ENCODE peak calls at places on chromosomes 16 and 17, in five cellular contexts. J is H9, B is GM23338, T is GM23248, Z is HCT116. R is an unnamed sample.

GRCh38 chr17:58172369-58173071 is 5.7 kb downstream of the OR4D2 start:
- DNase-seq in Z (peak), T (peak), J (peak), B (peak), R (peak)

GRCh38 chr16:88737298-88738166 is 31.2 kb downstream of the CTU2 start:
- DNase-seq in Z (peak), J (peak), T (peak), B (peak), R (peak)

GRCh38 chr17:7803981-7804380 is 30.0 kb upstream of the KDM6B start:
- DNase-seq in T (no peak), J (peak), B (peak), Z (no peak), R (no peak)

GRCh38 chr16:54460254-54460860 is 173.8 kb upstream of the IRX3 start:
- DNase-seq in B (no peak), T (peak), J (no peak), Z (no peak), R (no peak)

GRCh38 chr17:19785854-19786253 is 37.8 kb upstream of the ALDH3A1 start:
- DNase-seq in Z (no peak), B (peak), J (peak), T (no peak), R (peak)

GRCh38 chr17:35745246-35745645 is 7.8 kb downstream of the GAS2L2 start:
- DNase-seq in Z (no peak), B (no peak), J (no peak), T (no peak), R (no peak)

GRCh38 chr16:26614102-26614864 is 452.4 kb upstream of the C16orf82 start:
- DNase-seq in T (no peak), B (peak), Z (no peak), J (peak), R (no peak)

GRCh38 chr16:23865853-23866252 is 30.1 kb downstream of the PRKCB start:
- DNase-seq in J (peak), T (no peak), B (peak), Z (no peak), R (no peak)

GRCh38 chr17:72362466-72363335 is 241.9 kb downstream of the SOX9 start:
- DNase-seq in J (no peak), T (peak), B (no peak), Z (no peak), R (no peak)

GRCh38 chr17:17351901-17352781 is 49.0 kb downstream of the NT5M start:
- DNase-seq in T (peak), B (no peak), J (peak), Z (no peak), R (no peak)

GRCh38 chr16:535446-536405 is 8.2 kb downstream of the CAPN15 start:
- DNase-seq in T (peak), J (no peak), Z (peak), B (no peak), R (no peak)

GRCh38 chr17:12388206-12388605 is 277.5 kb upstream of the MYOCD start:
- DNase-seq in T (peak), B (no peak), Z (no peak), J (no peak), R (no peak)

GRCh38 chr16:30068333-30068732 is 2.8 kb downstream of the ALDOA start:
- DNase-seq in Z (no peak), J (no peak), B (no peak), T (no peak), R (no peak)

GRCh38 chr16:30067584-30067916 is 2.0 kb downstream of the ALDOA start:
- DNase-seq in J (no peak), Z (no peak), T (no peak), B (no peak), R (no peak)

GRCh38 chr16:30065112-30065942 is at the start of gene ALDOA:
- DNase-seq in Z (peak), T (peak), B (peak), J (peak), R (peak)

GRCh38 chr16:30065943-30066881 is 652 bp downstream of the ALDOA start:
- DNase-seq in Z (no peak), B (peak), J (no peak), T (peak), R (peak)

DNA sequence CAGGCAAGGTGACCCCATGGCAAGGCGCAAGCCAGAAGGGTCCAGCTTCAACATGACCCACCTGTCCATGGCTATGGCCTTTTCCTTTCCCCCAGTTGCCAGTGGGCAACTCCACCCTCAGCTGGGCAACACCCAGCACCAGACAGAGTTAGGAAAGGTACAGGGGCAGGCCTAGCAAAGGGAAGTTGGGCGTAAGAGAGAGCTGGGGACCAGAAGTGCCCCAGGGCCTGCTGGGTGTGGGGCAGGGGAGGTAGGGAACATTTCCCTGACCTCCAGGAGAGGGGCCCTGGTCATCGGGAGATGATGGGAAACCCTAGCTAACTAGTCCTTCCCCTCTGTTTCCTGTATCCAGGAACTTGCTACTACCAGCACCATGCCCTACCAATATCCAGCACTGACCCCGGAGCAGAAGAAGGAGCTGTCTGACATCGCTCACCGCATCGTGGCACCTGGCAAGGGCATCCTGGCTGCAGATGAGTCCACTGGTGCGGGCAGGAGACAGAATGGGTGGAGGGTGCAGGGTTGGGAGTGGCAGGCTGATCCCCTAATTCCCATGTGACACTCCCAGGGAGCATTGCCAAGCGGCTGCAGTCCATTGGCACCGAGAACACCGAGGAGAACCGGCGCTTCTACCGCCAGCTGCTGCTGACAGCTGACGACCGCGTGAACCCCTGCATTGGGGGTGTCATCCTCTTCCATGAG is 1.5 kb downstream of the ALDOA start:
- DNase-seq in Z (no peak), T (peak), J (no peak), B (no peak), R (no peak)
- H3K4me2 ChIP-seq in Z (peak), T (peak), J (peak), B (peak), R (peak)

DNA sequence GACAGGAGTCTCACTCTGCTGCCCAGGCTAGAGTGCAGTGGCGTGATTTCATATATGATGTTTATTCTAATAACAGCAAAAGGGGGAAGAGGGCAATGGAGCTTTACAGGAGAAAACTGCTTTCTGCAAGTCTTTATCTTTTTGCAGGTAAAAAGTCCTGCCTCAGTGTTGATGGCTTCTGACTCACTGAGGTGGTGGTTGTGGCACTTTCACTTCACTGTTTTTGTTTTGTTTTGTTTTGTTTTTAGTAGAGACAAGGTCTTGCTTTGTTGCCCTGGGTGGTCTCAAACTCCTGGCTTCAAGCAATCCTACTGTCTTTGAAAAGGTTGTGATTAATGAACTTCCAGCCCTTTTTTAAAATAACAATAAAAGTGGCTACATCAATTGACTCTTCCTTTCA is 68.0 kb upstream of the TBC1D3K start:
- DNase-seq in J (no peak), T (no peak), B (no peak), Z (no peak), R (no peak)
- H3K4me2 ChIP-seq in J (no peak), T (no peak), B (no peak), Z (no peak), R (no peak)

GRCh38 chr16:2476345-2476720 is 1.4 kb downstream of the TBC1D24 start:
- DNase-seq in Z (no peak), J (no peak), B (no peak), T (no peak), R (no peak)

GRCh38 chr16:2475413-2476344 is 752 bp downstream of the TBC1D24 start:
- DNase-seq in J (peak), B (peak), T (peak), Z (no peak), R (peak)

GRCh38 chr16:2477327-2477726 is 2.4 kb downstream of the TBC1D24 start:
- DNase-seq in Z (no peak), J (no peak), T (no peak), B (no peak), R (no peak)

GRCh38 chr16:2476741-2477140 is 1.8 kb downstream of the TBC1D24 start:
- DNase-seq in Z (no peak), T (no peak), B (no peak), J (no peak), R (no peak)

GRCh38 chr16:2478273-2478672 is 3.3 kb downstream of the TBC1D24 start:
- DNase-seq in B (no peak), Z (no peak), J (no peak), T (no peak), R (no peak)
- H3K4me2 ChIP-seq in B (no peak), Z (no peak), J (no peak), T (no peak), R (no peak)

GRCh38 chr17:80909635-80910034 is 82.0 kb upstream of the CHMP6 start:
- DNase-seq in J (no peak), B (no peak), Z (no peak), T (no peak), R (no peak)
- H3K4me2 ChIP-seq in J (no peak), B (no peak), Z (no peak), T (no peak), R (no peak)

GRCh38 chr17:28901866-28902818 is 737 bp downstream of the DHRS13 start:
- DNase-seq in B (peak), J (no peak), Z (no peak), T (peak), R (peak)
- H3K4me2 ChIP-seq in B (peak), J (peak), Z (peak), T (peak), R (peak)

GRCh38 chr17:77494664-77495435 is 354.1 kb downstream of the SEC14L1 start:
- DNase-seq in Z (peak), J (peak), B (peak), T (peak), R (peak)
- H3K4me2 ChIP-seq in Z (no peak), J (no peak), B (no peak), T (no peak), R (no peak)

GRCh38 chr16:85448557-85449194 is 164.4 kb upstream of the GSE1 start:
- DNase-seq in J (no peak), Z (no peak), B (no peak), T (no peak), R (no peak)
- H3K4me2 ChIP-seq in J (no peak), Z (no peak), B (no peak), T (no peak), R (no peak)

R was measured in Karpas-422.